ENCODE peak calls at places on chromosomes 16 and 17, in nine cellular contexts. R is dermis blood vessel endothelial cell; I is neural crest cell; V is activated CD8-positive, alpha-beta T cell treated with anti-CD3 and anti-CD28 coated beads, Interleukin-2, amount 10 ng/mL, durations not matched to agents 7 days and 5 days; Y is T-helper 2 cell; W is lung; M is anterior cingulate cortex; K is NCI-H1092 treated with DMSO at 0.1 percent for 48 hours; P is mesendoderm. J is an unnamed sample.
A peak's percentile ranks its signal among the peaks of the same experiment; 100 is the strongest.

GRCh38 chr16:81105946-81106345 is 9.8 kb upstream of the GCSH start:
- DNase-seq in R (no peak), I (no peak), V (no peak), Y (no peak), W (no peak), M (no peak), K (no peak), P (no peak), J (no peak)

GRCh38 chr16:54442864-54443263 is 156.3 kb upstream of the IRX3 start:
- DNase-seq in R (no peak), I (no peak), V (no peak), Y (no peak), W (no peak), M (no peak), K (no peak), P (no peak), J (no peak)

GRCh38 chr17:59725691-59726090 is 18.2 kb downstream of the VMP1 start:
- DNase-seq in R (no peak), I (no peak), V (no peak), Y (no peak), W (no peak), M (no peak), K (no peak), P (no peak), J (no peak)

GRCh38 chr17:82726427-82726826 is 9.0 kb upstream of the FN3K start:
- DNase-seq in R (no peak), I (no peak), V (no peak), Y (no peak), W (no peak), M (no peak), K (no peak), P (no peak), J (no peak)

GRCh38 chr16:87199901-87200300 is 117.3 kb downstream of the C16orf95 start:
- DNase-seq in R (no peak), I (no peak), V (no peak), Y (no peak), W (no peak), M (no peak), K (no peak), P (no peak), J (no peak)

GRCh38 chr16:4814046-4814445 is 11.6 kb upstream of the ROGDI start:
- DNase-seq in R (no peak), I (no peak), V (no peak), Y (no peak), W (no peak), M (no peak), K (no peak), P (no peak), J (no peak)

GRCh38 chr17:82382933-82383255 is 11.3 kb downstream of the UTS2R start:
- DNase-seq in R (no peak), I (no peak), V (no peak), Y (no peak), W (no peak), M (no peak), K (no peak), P (no peak), J (no peak)

GRCh38 chr17:7851438-7852261 is 3.2 kb upstream of the TMEM88 start:
- DNase-seq in R (peak; percentile 94), I (peak; percentile 93), V (peak; percentile 96), Y (peak; percentile 95), W (peak; percentile 91), M (peak; percentile 81), K (peak; percentile 85), P (peak; percentile 93), J (peak; percentile 79)

GRCh38 chr16:89721644-89722391 is 481 bp downstream of the ZNF276 start:
- DNase-seq in R (peak; percentile 77), I (no peak), V (peak; percentile 91), Y (peak; percentile 92), W (peak; percentile 80), M (no peak), K (no peak), P (peak; percentile 49), J (no peak)

GRCh38 chr17:16942141-16943031 is 29.5 kb downstream of the TNFRSF13B start:
- DNase-seq in R (no peak), I (no peak), V (no peak), Y (no peak), W (no peak), M (no peak), K (no peak), P (no peak), J (no peak)

GRCh38 chr16:35102780-35103403 is 1643.5 kb downstream of the TP53TG3F start:
- DNase-seq in R (no peak), I (no peak), V (no peak), Y (no peak), W (no peak), M (no peak), K (no peak), P (peak; percentile 1), J (no peak)

GRCh38 chr17:83194761-83195329 is 115.4 kb downstream of the METRNL start:
- DNase-seq in R (no peak), I (no peak), V (no peak), Y (no peak), W (no peak), M (no peak), K (no peak), P (no peak), J (no peak)

GRCh38 chr16:68070811-68071546 is 14.2 kb upstream of the NFATC3 start:
- DNase-seq in R (no peak), I (no peak), V (no peak), Y (peak; percentile 86), W (no peak), M (no peak), K (no peak), P (no peak), J (no peak)

GRCh38 chr16:457732-458400 is 32.4 kb downstream of the RAB11FIP3 start:
- DNase-seq in R (peak; percentile 96), I (no peak), V (no peak), Y (no peak), W (peak; percentile 30), M (peak; percentile 14), K (no peak), P (peak; percentile 57), J (no peak)

GRCh38 chr16:31819386-31819785 is 54.2 kb upstream of the ZNF267 start:
- DNase-seq in R (no peak), I (no peak), V (no peak), Y (no peak), W (no peak), M (no peak), K (no peak), P (no peak), J (no peak)

GRCh38 chr16:84741351-84741791 is 41.6 kb downstream of the USP10 start:
- DNase-seq in R (peak; percentile 41), I (no peak), V (no peak), Y (peak; percentile 19), W (no peak), M (peak; percentile 48), K (no peak), P (no peak), J (peak; percentile 27)

J was measured in NCI-H1417.